ENCODE peak calls at places on chromosomes 3 and 15, in four cellular contexts. Y is GM12878, F is HL-60, B is K562. D is an unnamed sample.

GRCh38 chr3:126921425-126921824 is 61.5 kb upstream of the PLXNA1 start:
- DNase-seq in Y (no peak), F (no peak), B (no peak), D (no peak)

GRCh38 chr3:194178128-194178527 is 42.2 kb downstream of the HES1 start:
- DNase-seq in Y (no peak), F (no peak), B (no peak), D (no peak)

GRCh38 chr15:89912145-89912673 is 543 bp downstream of the ARPIN start:
- DNase-seq in Y (no peak), F (no peak), B (no peak), D (no peak)

GRCh38 chr15:39140060-39140604 is 440.7 kb upstream of the THBS1 start:
- DNase-seq in Y (no peak), F (no peak), B (peak; percentile 75), D (no peak)

GRCh38 chr3:197454014-197454413 is 101.8 kb downstream of the BDH1 start:
- DNase-seq in Y (no peak), F (peak; percentile 6), B (no peak), D (no peak)

GRCh38 chr3:58411036-58411435 is 22.6 kb downstream of the PDHB start:
- DNase-seq in Y (no peak), F (no peak), B (no peak), D (no peak)

GRCh38 chr15:72585659-72586058 is 68.8 kb upstream of the GOLGA6B start:
- DNase-seq in Y (no peak), F (no peak), B (no peak), D (no peak)

GRCh38 chr3:65809641-65810150 is 229.0 kb downstream of the MAGI1 start:
- DNase-seq in Y (no peak), F (no peak), B (no peak), D (no peak)

GRCh38 chr15:79978694-79979519 is 7.9 kb upstream of the BCL2A1 start:
- DNase-seq in Y (peak; percentile 95), F (peak; percentile 84), B (no peak), D (no peak)

GRCh38 chr15:30878515-30878914 is 25.2 kb upstream of the FAN1 start:
- DNase-seq in Y (no peak), F (no peak), B (no peak), D (no peak)

GRCh38 chr3:114659109-114660081 is 365.6 kb downstream of the TIGIT start:
- DNase-seq in Y (no peak), F (no peak), B (no peak), D (no peak)

GRCh38 chr3:71785594-71786472 is 885 bp upstream of the PROK2 start:
- DNase-seq in Y (no peak), F (no peak), B (no peak), D (no peak)

GRCh38 chr3:12977117-12977808 is 96.0 kb downstream of the IQSEC1 start:
- DNase-seq in Y (no peak), F (no peak), B (no peak), D (no peak)

GRCh38 chr3:134937256-134938023 is 142.4 kb downstream of the EPHB1 start:
- DNase-seq in Y (no peak), F (no peak), B (no peak), D (no peak)

GRCh38 chr3:188712257-188712924 is 459.4 kb upstream of the TPRG1 start:
- DNase-seq in Y (no peak), F (peak; percentile 76), B (no peak), D (no peak)

GRCh38 chr15:58065445-58066041 is at the start of gene ALDH1A2:
- DNase-seq in Y (no peak), F (no peak), B (peak; percentile 75), D (no peak)

GRCh38 chr3:98986073-98986472 is 84.6 kb upstream of the DCBLD2 start:
- DNase-seq in Y (no peak), F (no peak), B (peak; percentile 5), D (no peak)

GRCh38 chr3:132317229-132317948 is at the start of gene ACP3:
- DNase-seq in Y (peak; percentile 8), F (peak; percentile 92), B (no peak), D (no peak)

GRCh38 chr3:143961351-143961750 is 10.3 kb upstream of the DIPK2A start:
- DNase-seq in Y (no peak), F (no peak), B (no peak), D (no peak)

GRCh38 chr15:43135351-43135750 is 2.0 kb downstream of the TMEM62 start:
- DNase-seq in Y (no peak), F (no peak), B (no peak), D (no peak)

GRCh38 chr3:182740710-182741109 is 52.6 kb upstream of the ATP11B start:
- DNase-seq in Y (no peak), F (no peak), B (no peak), D (no peak)

GRCh38 chr15:47135279-47135678 is 582.0 kb upstream of the SEMA6D start:
- DNase-seq in Y (no peak), F (no peak), B (no peak), D (no peak)

GRCh38 chr3:194382892-194383223 is 13.3 kb upstream of the LRRC15 start:
- DNase-seq in Y (no peak), F (no peak), B (no peak), D (no peak)

GRCh38 chr3:100875239-100875638 is 118.0 kb downstream of the ABI3BP start:
- DNase-seq in Y (no peak), F (no peak), B (no peak), D (no peak)

GRCh38 chr15:90956551-90957104 is 1.9 kb downstream of the RCCD1 start:
- DNase-seq in Y (no peak), F (peak; percentile 46), B (peak; percentile 39), D (peak; percentile 90)

GRCh38 chr3:179046497-179047353 is 24.9 kb downstream of the ZMAT3 start:
- DNase-seq in Y (peak; percentile 89), F (no peak), B (no peak), D (no peak)

GRCh38 chr3:107421170-107421792 is 44.0 kb downstream of the CCDC54 start:
- DNase-seq in Y (no peak), F (peak; percentile 37), B (no peak), D (no peak)

GRCh38 chr3:42701371-42702065 is 1.1 kb downstream of the HHATL start:
- DNase-seq in Y (no peak), F (peak; percentile 40), B (peak; percentile 95), D (peak; percentile 69)

GRCh38 chr3:178436773-178437172 is 99.5 kb upstream of the KCNMB2 start:
- DNase-seq in Y (no peak), F (no peak), B (peak; percentile 22), D (peak; percentile 11)

GRCh38 chr3:146747928-146748327 is 142.8 kb upstream of the PLSCR5 start:
- DNase-seq in Y (no peak), F (no peak), B (no peak), D (no peak)

GRCh38 chr3:31544634-31545033 is 11.9 kb downstream of the STT3B start:
- DNase-seq in Y (no peak), F (peak; percentile 79), B (no peak), D (no peak)

GRCh38 chr3:124928333-124929202 is 6.0 kb downstream of the MUC13 start:
- DNase-seq in Y (no peak), F (peak; percentile 30), B (peak; percentile 12), D (no peak)
- TF ChIP-seq SPI1 in Y (no peak), F (no peak), B (no peak), D (no peak)

GRCh38 chr15:63986185-63986680 is 60.1 kb downstream of the DAPK2 start:
- DNase-seq in Y (no peak), F (no peak), B (no peak), D (no peak)
- TF ChIP-seq SPI1 in Y (no peak), F (no peak), B (no peak), D (no peak)

GRCh38 chr3:10140996-10141546 is 507 bp upstream of the VHL start:
- DNase-seq in Y (no peak), F (no peak), B (no peak), D (no peak)

GRCh38 chr3:10145685-10146084 is 4.1 kb downstream of the VHL start:
- DNase-seq in Y (no peak), F (no peak), B (no peak), D (no peak)

GRCh38 chr3:10137178-10137577 is 4.4 kb upstream of the VHL start:
- DNase-seq in Y (no peak), F (no peak), B (no peak), D (no peak)

DNA sequence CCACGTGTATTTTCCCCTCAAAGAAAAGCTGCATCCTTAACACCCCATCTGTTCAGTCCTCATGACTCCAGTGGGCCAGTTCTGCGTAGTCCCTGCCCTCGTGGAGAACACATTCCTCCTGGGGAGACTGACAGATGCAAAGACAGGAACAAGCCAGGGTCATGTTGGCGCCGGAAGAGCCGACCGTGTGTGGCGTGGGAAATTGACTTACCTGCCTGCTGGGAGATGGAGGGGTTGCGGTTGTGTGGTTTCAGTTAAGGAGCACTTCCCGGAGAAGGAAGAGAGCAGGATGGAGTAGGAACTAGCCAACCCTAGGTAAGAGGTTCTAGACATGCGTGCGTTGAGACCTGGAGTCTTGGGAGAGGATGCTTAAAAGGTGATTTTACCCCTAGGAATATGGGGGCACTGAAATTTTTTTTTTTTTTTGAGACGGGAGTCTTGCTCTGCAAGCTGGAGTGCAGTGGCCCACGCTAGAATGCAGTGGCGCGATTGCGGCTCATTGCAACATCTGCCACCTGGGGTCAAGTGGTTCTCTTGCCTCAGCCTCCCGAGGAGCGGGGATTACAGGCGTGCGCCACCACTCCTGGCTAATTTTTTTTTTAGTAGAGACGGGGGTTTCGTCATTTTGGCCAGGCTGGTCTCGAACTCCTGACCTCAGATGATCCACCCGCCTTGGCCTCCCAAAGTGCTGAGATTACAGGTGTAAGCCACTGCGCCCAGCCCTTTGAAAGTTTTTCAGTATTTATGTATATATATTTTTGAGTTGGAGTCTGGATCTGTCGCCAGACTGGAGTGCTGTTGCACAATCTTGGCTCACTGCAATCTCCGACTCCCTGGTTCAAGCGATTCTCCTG is 1.4 kb downstream of the VHL start:
- DNase-seq in Y (no peak), F (no peak), B (peak; percentile 34), D (no peak)
- TF ChIP-seq SPI1 in Y (no peak), F (no peak), B (no peak), D (no peak)

GRCh38 chr3:38742551-38742950 is 73.5 kb downstream of the SCN10A start:
- DNase-seq in Y (no peak), F (no peak), B (no peak), D (no peak)

GRCh38 chr3:38739931-38740330 is 76.1 kb downstream of the SCN10A start:
- DNase-seq in Y (no peak), F (no peak), B (no peak), D (no peak)

GRCh38 chr3:38739396-38739689 is 76.7 kb downstream of the SCN10A start:
- DNase-seq in Y (no peak), F (no peak), B (peak; percentile 46), D (no peak)

GRCh38 chr3:38738630-38739395 is 77.2 kb downstream of the SCN10A start:
- DNase-seq in Y (no peak), F (peak; percentile 32), B (peak; percentile 67), D (peak; percentile 32)
- TF ChIP-seq SPI1 in Y (no peak), F (no peak), B (peak; percentile 10), D (no peak)

DNA sequence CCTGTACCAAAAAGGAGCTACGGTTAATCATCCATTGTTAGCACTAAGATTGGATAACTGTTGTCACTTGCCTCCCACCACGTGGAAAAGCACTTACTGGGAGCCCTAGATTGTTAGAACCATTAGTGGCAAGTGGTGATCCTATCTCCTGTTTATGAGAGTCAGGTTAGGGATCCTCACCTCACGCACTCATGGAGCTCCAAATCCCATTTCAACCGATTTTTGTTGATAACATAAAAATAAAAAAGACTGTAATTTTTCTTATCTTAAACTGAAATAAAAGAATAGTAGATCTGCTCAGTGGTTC is 952 bp downstream of the ZNF770 start:
- DNase-seq in Y (no peak), F (no peak), B (peak; percentile 40), D (no peak)
- TF ChIP-seq SPI1 in Y (no peak), F (no peak), B (no peak), D (no peak)

GRCh38 chr3:16918683-16919025 is 33.9 kb downstream of the PLCL2 start:
- DNase-seq in Y (no peak), F (no peak), B (no peak), D (no peak)
- TF ChIP-seq SPI1 in Y (no peak), F (no peak), B (no peak), D (no peak)

D was measured in GM12891.